ENCODE peak calls at places on chromosomes 3 and 15, in ten cellular contexts. G, A, N, W, P, R, M, D, X and F are unnamed samples.

GRCh38 chr3:197752107-197752506 is 2.4 kb downstream of the FYTTD1 start:
- DNase-seq in G (no peak), A (no peak), N (no peak), W (no peak), P (no peak), R (no peak), M (no peak), D (no peak), X (no peak), F (no peak)

GRCh38 chr3:37480003-37480402 is 305.6 kb upstream of the LRRFIP2 start:
- DNase-seq in G (no peak), A (no peak), N (no peak), W (no peak), P (no peak), R (no peak), M (no peak), D (no peak), X (no peak), F (peak)

GRCh38 chr15:44726568-44727461 is 9.5 kb upstream of the TRIM69 start:
- DNase-seq in G (no peak), A (no peak), N (peak), W (no peak), P (peak), R (no peak), M (no peak), D (peak), X (peak), F (no peak)

GRCh38 chr3:82643948-82644347 is 882.5 kb upstream of the GBE1 start:
- DNase-seq in G (no peak), A (peak), N (peak), W (no peak), P (peak), R (no peak), M (no peak), D (no peak), X (no peak), F (no peak)

GRCh38 chr3:127822166-127822835 is at the start of gene MGLL:
- DNase-seq in G (peak), A (peak), N (peak), W (no peak), P (peak), R (no peak), M (peak), D (peak), X (no peak), F (no peak)

GRCh38 chr15:70008697-70009285 is 88.9 kb downstream of the TLE3 start:
- DNase-seq in G (no peak), A (no peak), N (no peak), W (no peak), P (no peak), R (no peak), M (no peak), D (no peak), X (peak), F (no peak)

GRCh38 chr3:176193032-176193698 is 1004.1 kb downstream of the TBL1XR1 start:
- DNase-seq in G (no peak), A (peak), N (no peak), W (no peak), P (no peak), R (no peak), M (no peak), D (no peak), X (no peak), F (no peak)

GRCh38 chr15:86183765-86184491 is 104.3 kb downstream of the AGBL1 start:
- DNase-seq in G (peak), A (peak), N (no peak), W (no peak), P (no peak), R (no peak), M (no peak), D (no peak), X (no peak), F (no peak)

GRCh38 chr3:98449606-98450193 is 13.3 kb upstream of the OR5K1 start:
- DNase-seq in G (no peak), A (no peak), N (no peak), W (no peak), P (peak), R (no peak), M (no peak), D (no peak), X (no peak), F (no peak)

GRCh38 chr3:10281951-10282350 is 10.8 kb downstream of the GHRL start:
- DNase-seq in G (no peak), A (no peak), N (no peak), W (no peak), P (no peak), R (no peak), M (no peak), D (no peak), X (no peak), F (no peak)

GRCh38 chr3:45252833-45253232 is 26.7 kb upstream of the TMEM158 start:
- DNase-seq in G (no peak), A (no peak), N (no peak), W (no peak), P (no peak), R (no peak), M (no peak), D (no peak), X (no peak), F (no peak)

GRCh38 chr3:132721479-132722164 is 587 bp downstream of the NPHP3 start:
- DNase-seq in G (peak), A (peak), N (peak), W (peak), P (peak), R (peak), M (peak), D (peak), X (peak), F (peak)

GRCh38 chr15:83320831-83321230 is 36.4 kb upstream of the BNC1 start:
- DNase-seq in G (no peak), A (no peak), N (no peak), W (no peak), P (no peak), R (no peak), M (no peak), D (no peak), X (no peak), F (no peak)

GRCh38 chr3:45479627-45480026 is 91.3 kb downstream of the LARS2 start:
- DNase-seq in G (no peak), A (no peak), N (peak), W (no peak), P (peak), R (no peak), M (no peak), D (no peak), X (no peak), F (no peak)

GRCh38 chr3:170689218-170689874 is 103.5 kb upstream of the SLC7A14 start:
- DNase-seq in G (peak), A (peak), N (peak), W (no peak), P (peak), R (peak), M (peak), D (no peak), X (peak), F (peak)

GRCh38 chr3:112302881-112303761 is 9.1 kb upstream of the SLC9C1 start:
- DNase-seq in G (no peak), A (peak), N (no peak), W (no peak), P (no peak), R (no peak), M (no peak), D (no peak), X (no peak), F (no peak)

GRCh38 chr3:138850151-138850550 is 15.4 kb upstream of the PIK3CB start:
- DNase-seq in G (no peak), A (no peak), N (no peak), W (no peak), P (no peak), R (no peak), M (no peak), D (no peak), X (no peak), F (no peak)

GRCh38 chr15:58257776-58258325 is 119.7 kb downstream of the AQP9 start:
- DNase-seq in G (no peak), A (no peak), N (no peak), W (no peak), P (no peak), R (no peak), M (no peak), D (no peak), X (no peak), F (no peak)

GRCh38 chr3:45124379-45124778 is 21.8 kb downstream of the CDCP1 start:
- DNase-seq in G (peak), A (no peak), N (peak), W (no peak), P (peak), R (peak), M (no peak), D (no peak), X (no peak), F (no peak)

GRCh38 chr15:67190813-67191212 is 63.6 kb downstream of the AAGAB start:
- DNase-seq in G (peak), A (no peak), N (no peak), W (no peak), P (no peak), R (no peak), M (no peak), D (no peak), X (no peak), F (no peak)

GRCh38 chr15:39887832-39888231 is 32.2 kb downstream of the GPR176 start:
- DNase-seq in G (no peak), A (no peak), N (peak), W (no peak), P (peak), R (no peak), M (no peak), D (peak), X (peak), F (no peak)

GRCh38 chr15:68389041-68389930 is 42.7 kb downstream of the ITGA11 start:
- DNase-seq in G (no peak), A (no peak), N (no peak), W (no peak), P (no peak), R (peak), M (no peak), D (no peak), X (no peak), F (peak)

GRCh38 chr3:189517981-189518380 is 113.2 kb upstream of the TP63 start:
- DNase-seq in G (no peak), A (no peak), N (no peak), W (no peak), P (no peak), R (no peak), M (no peak), D (no peak), X (no peak), F (no peak)

GRCh38 chr15:70575251-70576227 is 187.8 kb downstream of the UACA start:
- DNase-seq in G (no peak), A (no peak), N (no peak), W (no peak), P (no peak), R (no peak), M (no peak), D (no peak), X (no peak), F (peak)

GRCh38 chr3:101193957-101194356 is 126.4 kb downstream of the IMPG2 start:
- DNase-seq in G (no peak), A (no peak), N (no peak), W (no peak), P (peak), R (no peak), M (no peak), D (no peak), X (no peak), F (no peak)

GRCh38 chr15:28184166-28184565 is 85.1 kb upstream of the OCA2 start:
- DNase-seq in G (no peak), A (no peak), N (no peak), W (no peak), P (no peak), R (no peak), M (no peak), D (no peak), X (no peak), F (no peak)

GRCh38 chr15:72155021-72155621 is 36.9 kb downstream of the SENP8 start:
- DNase-seq in G (peak), A (no peak), N (peak), W (peak), P (peak), R (peak), M (peak), D (peak), X (peak), F (no peak)

GRCh38 chr3:111864821-111865656 is 6.0 kb downstream of the PHLDB2 start:
- DNase-seq in G (no peak), A (no peak), N (peak), W (no peak), P (no peak), R (no peak), M (no peak), D (no peak), X (no peak), F (no peak)

DNA sequence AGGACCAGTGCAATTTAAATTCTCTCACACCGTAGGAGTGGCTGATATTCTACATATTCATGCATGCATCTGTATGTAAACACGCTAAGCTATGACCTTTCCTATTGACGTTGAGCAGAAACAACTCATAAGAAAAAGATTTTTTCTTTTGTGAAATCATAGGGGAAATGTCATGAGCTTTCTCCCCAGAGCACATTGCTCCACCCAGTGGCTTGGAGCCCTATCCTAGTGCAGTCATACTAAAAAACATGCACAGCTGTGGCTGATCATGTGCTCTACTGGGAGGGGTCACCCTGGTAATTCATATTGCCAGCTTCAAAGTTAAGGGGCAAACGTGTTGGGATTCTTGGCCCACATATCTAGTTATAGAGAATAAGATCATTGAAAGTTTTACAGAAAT is 1.8 kb upstream of the MESD start:
- DNase-seq in G (peak), A (no peak), N (no peak), W (peak), P (peak), R (no peak), M (no peak), D (peak), X (no peak), F (peak)
- TF ChIP-seq CTCF in G (no peak), A (no peak), N (no peak), W (no peak), P (no peak), R (peak), M (no peak), D (no peak), X (no peak), F (no peak)

GRCh38 chr15:84752700-84753099 is 4.3 kb downstream of the ZNF592 start:
- DNase-seq in G (no peak), A (no peak), N (no peak), W (no peak), P (peak), R (no peak), M (no peak), D (no peak), X (no peak), F (no peak)

GRCh38 chr15:84748274-84749110 is at the start of gene ZNF592:
- DNase-seq in G (peak), A (peak), N (peak), W (peak), P (peak), R (peak), M (peak), D (peak), X (peak), F (peak)

GRCh38 chr15:84752195-84752594 is 3.8 kb downstream of the ZNF592 start:
- DNase-seq in G (no peak), A (no peak), N (no peak), W (no peak), P (no peak), R (no peak), M (no peak), D (no peak), X (no peak), F (no peak)

GRCh38 chr15:84749111-84749991 is 959 bp downstream of the ZNF592 start:
- DNase-seq in G (peak), A (peak), N (peak), W (peak), P (peak), R (no peak), M (peak), D (peak), X (peak), F (peak)

DNA sequence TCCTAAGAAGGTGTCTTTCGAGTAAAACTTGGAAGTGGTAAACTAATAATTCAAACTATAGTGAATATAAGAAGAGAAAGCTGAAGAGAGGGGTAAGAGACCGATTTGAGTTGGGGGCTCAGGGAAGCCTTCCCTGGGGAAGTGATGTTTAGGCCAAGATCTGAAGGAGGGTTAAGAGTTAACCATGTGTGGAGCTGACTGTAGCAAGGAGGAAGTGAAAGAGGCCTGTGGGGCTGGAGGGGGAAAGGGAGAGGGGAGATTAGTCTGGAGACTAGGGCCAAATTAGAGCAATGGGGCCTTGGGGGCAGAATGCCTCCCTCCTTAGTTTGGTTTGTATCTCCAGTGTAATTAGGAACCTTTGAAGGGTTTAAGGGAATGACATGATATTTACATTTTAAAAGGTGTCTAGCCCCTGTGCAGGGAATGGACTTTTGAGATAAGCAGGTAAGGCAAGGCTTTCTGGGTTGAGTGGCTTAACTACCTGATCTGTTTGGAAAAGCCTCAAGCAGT is 2.2 kb downstream of the ZNF592 start:
- DNase-seq in G (no peak), A (peak), N (no peak), W (no peak), P (no peak), R (no peak), M (no peak), D (no peak), X (no peak), F (no peak)
- H3K4me3 ChIP-seq in G (peak), A (no peak), N (peak), W (no peak), P (peak), R (no peak), M (peak), D (no peak), X (no peak), F (peak)

GRCh38 chr15:77719450-77719849 is 86.7 kb upstream of the LINGO1 start:
- DNase-seq in G (no peak), A (no peak), N (no peak), W (no peak), P (no peak), R (no peak), M (no peak), D (no peak), X (no peak), F (no peak)
- H3K27ac ChIP-seq in G (no peak), A (no peak), N (no peak), W (no peak), P (no peak), R (no peak), M (no peak), D (no peak), X (no peak), F (no peak)

GRCh38 chr3:52299815-52300611 is 12.4 kb downstream of the GLYCTK start:
- DNase-seq in G (no peak), A (peak), N (peak), W (peak), P (peak), R (no peak), M (peak), D (no peak), X (no peak), F (no peak)
- TF ChIP-seq CTCF in G (no peak), A (peak), N (no peak), W (no peak), P (peak), R (no peak), M (peak), D (no peak), X (no peak), F (no peak)

GRCh38 chr15:76011611-76012010 is 613 bp downstream of the NRG4 start:
- DNase-seq in G (no peak), A (no peak), N (no peak), W (no peak), P (no peak), R (no peak), M (no peak), D (no peak), X (no peak), F (no peak)

GRCh38 chr15:76006136-76006778 is 6.0 kb downstream of the NRG4 start:
- DNase-seq in G (no peak), A (no peak), N (no peak), W (no peak), P (peak), R (no peak), M (no peak), D (no peak), X (no peak), F (no peak)

DNA sequence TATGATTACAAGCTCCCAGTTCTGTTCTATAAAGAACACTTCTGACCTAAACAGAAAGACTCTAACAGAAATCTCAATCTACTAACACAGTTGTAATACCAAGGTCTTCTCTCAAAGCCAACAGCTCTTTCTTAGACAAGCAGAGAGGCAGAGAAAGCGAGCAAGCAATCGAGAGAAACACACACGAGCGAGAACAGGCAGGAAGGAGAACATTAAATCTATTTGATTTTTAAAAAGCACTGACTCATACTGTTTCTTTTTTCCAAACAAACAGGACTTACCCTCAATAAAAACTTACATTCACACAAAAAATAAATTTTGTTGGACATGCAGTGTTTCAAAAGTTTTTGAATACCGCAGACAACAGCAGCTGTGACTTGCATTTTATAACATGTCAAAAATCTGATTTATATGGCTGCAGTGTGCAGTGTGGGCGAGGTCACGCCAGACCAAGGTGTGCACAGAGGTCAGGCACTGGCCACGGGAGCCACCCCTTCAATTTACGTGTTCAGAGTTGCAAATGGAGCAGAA is at the start of gene NRG4:
- DNase-seq in G (peak), A (no peak), N (peak), W (no peak), P (peak), R (no peak), M (no peak), D (peak), X (no peak), F (no peak)
- H3K4me3 ChIP-seq in G (peak), A (no peak), N (peak), W (no peak), P (peak), R (peak), M (no peak), D (peak), X (peak), F (peak)

GRCh38 chr15:65212097-65212496 is 824 bp upstream of the CILP start:
- DNase-seq in G (no peak), A (peak), N (no peak), W (no peak), P (no peak), R (no peak), M (no peak), D (no peak), X (no peak), F (no peak)
- H3K27ac ChIP-seq in G (peak), A (no peak), N (no peak), W (no peak), P (no peak), R (no peak), M (no peak), D (peak), X (no peak), F (peak)

GRCh38 chr3:12601072-12601471 is 44.2 kb downstream of the MKRN2 start:
- DNase-seq in G (no peak), A (no peak), N (no peak), W (no peak), P (peak), R (no peak), M (no peak), D (no peak), X (no peak), F (no peak)
- TF ChIP-seq CTCF in G (peak), A (no peak), N (no peak), W (no peak), P (peak), R (peak), M (no peak), D (no peak), X (no peak), F (no peak)

DNA sequence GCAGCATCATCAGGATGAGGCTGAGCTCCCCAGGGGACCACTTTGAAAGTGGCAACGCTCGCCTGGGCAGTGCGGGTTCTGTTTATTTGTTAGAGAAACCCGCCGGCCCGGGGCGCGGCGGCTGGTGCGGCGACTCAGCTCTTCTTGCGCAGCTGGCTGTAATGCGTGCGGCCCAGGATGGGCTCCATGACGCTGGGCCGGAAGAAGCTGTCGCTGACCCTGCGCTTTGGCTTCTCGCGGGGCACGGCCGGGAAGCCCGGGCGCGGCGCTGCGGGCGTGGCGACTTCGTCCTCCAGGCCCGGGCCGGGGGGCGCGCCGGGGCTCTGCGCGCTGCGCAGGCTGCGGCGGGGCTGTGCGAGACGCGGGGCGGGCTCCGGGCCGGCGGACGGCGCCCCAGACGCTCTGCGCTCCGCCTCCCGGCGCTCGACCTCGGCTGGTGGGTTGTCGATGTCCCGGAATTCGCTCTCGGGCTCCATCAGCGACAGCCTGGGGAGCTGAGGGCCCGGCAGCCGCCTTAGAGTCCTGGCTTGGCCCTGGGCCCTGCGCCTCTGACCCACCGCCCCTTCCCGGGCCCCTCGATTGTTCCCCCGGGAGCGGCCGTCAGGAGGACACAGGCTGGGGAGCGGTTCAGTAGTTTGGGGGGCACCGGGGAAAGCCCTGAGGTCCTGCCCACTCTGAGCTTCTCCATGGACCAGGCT is 10.3 kb upstream of the KIF7 start:
- DNase-seq in G (peak), A (peak), N (peak), W (peak), P (peak), R (no peak), M (peak), D (peak), X (peak), F (peak)
- H3K4me3 ChIP-seq in G (peak), A (peak), N (peak), W (peak), P (peak), R (peak), M (peak), D (peak), X (peak), F (peak)